ENCODE peak calls at places on chromosomes 5 and 9, in four cellular contexts. Z is HT-29; V is Peyer's patch; Y is CD8-positive, alpha-beta memory T cell. M is an unnamed sample.

GRCh38 chr9:94577541-94577940 is 16.1 kb downstream of the FBP2 start:
- DNase-seq in Z (no peak), V (no peak), Y (no peak), M (no peak)

GRCh38 chr9:70120834-70121510 is 77.3 kb downstream of the MAMDC2 start:
- DNase-seq in Z (peak; percentile 41), V (peak; percentile 57), Y (no peak), M (peak; percentile 96)

GRCh38 chr9:976805-977360 is 428 bp downstream of the DMRT3 start:
- DNase-seq in Z (no peak), V (no peak), Y (no peak), M (peak; percentile 74)

GRCh38 chr9:137150485-137151060 is 11.6 kb downstream of the GRIN1 start:
- DNase-seq in Z (peak; percentile 43), V (peak; percentile 65), Y (no peak), M (no peak)

GRCh38 chr5:108562205-108562454 is 180.2 kb upstream of the FBXL17 start:
- DNase-seq in Z (no peak), V (no peak), Y (no peak), M (no peak)

GRCh38 chr9:120522558-120522957 is 57.4 kb downstream of the CDK5RAP2 start:
- DNase-seq in Z (no peak), V (no peak), Y (no peak), M (peak; percentile 2)

GRCh38 chr5:58530942-58531490 is 39.8 kb downstream of the GAPT start:
- DNase-seq in Z (no peak), V (no peak), Y (no peak), M (no peak)

GRCh38 chr5:11683666-11684065 is 220.6 kb downstream of the CTNND2 start:
- DNase-seq in Z (no peak), V (peak; percentile 54), Y (no peak), M (no peak)

GRCh38 chr9:103169798-103170197 is 174.7 kb downstream of the CYLC2 start:
- DNase-seq in Z (no peak), V (no peak), Y (no peak), M (no peak)

GRCh38 chr9:83937861-83938455 is 16.7 kb upstream of the KIF27 start:
- DNase-seq in Z (peak; percentile 81), V (peak; percentile 51), Y (no peak), M (peak; percentile 62)

GRCh38 chr5:154757647-154758406 is 2.6 kb downstream of the LARP1 start:
- DNase-seq in Z (peak; percentile 38), V (peak; percentile 62), Y (peak; percentile 8), M (no peak)

GRCh38 chr5:91288517-91288916 is 94.6 kb downstream of the ARRDC3 start:
- DNase-seq in Z (no peak), V (no peak), Y (no peak), M (no peak)

GRCh38 chr9:82543726-82544125 is 519.2 kb downstream of the RASEF start:
- DNase-seq in Z (no peak), V (no peak), Y (no peak), M (no peak)

GRCh38 chr9:35844628-35845301 is 15.7 kb downstream of the TMEM8B start:
- DNase-seq in Z (peak; percentile 83), V (peak; percentile 76), Y (no peak), M (no peak)

GRCh38 chr5:108655750-108656450 is 91.8 kb upstream of the FER start:
- DNase-seq in Z (no peak), V (no peak), Y (no peak), M (no peak)